ENCODE peak calls at places on chromosomes 4 and X, in five cellular contexts. One of them, this sample, is unnamed.

GRCh38 chr4:57094482-57095223 is 15.5 kb downstream of the IGFBP7 start:
- DNase-seq in GM12864: no peak
- DNase-seq in B cell: no peak
- DNase-seq in DMS 273 treated with DMSO at 0.1 percent for 48 hours: no peak
- DNase-seq in glutamatergic neuron: no peak
- DNase-seq in this sample: no peak

GRCh38 chr4:80221161-80221560 is 23.9 kb downstream of the PRDM8 start:
- DNase-seq in GM12864: no peak
- DNase-seq in B cell: no peak
- DNase-seq in DMS 273 treated with DMSO at 0.1 percent for 48 hours: no peak
- DNase-seq in glutamatergic neuron: no peak
- DNase-seq in this sample: peak

GRCh38 chr4:13481569-13481968 is 2.6 kb downstream of the RAB28 start:
- DNase-seq in GM12864: no peak
- DNase-seq in B cell: no peak
- DNase-seq in DMS 273 treated with DMSO at 0.1 percent for 48 hours: no peak
- DNase-seq in glutamatergic neuron: no peak
- DNase-seq in this sample: peak

GRCh38 chr4:155962697-155963096 is 9.0 kb upstream of the CTSO start:
- DNase-seq in GM12864: no peak
- DNase-seq in B cell: no peak
- DNase-seq in DMS 273 treated with DMSO at 0.1 percent for 48 hours: no peak
- DNase-seq in glutamatergic neuron: no peak
- DNase-seq in this sample: no peak

GRCh38 chr4:78776729-78777555 is 792 bp downstream of the BMP2K start:
- DNase-seq in GM12864: no peak
- DNase-seq in B cell: peak
- DNase-seq in DMS 273 treated with DMSO at 0.1 percent for 48 hours: no peak
- DNase-seq in glutamatergic neuron: peak
- DNase-seq in this sample: peak

GRCh38 chrX:24339911-24340310 is 20.5 kb upstream of the SUPT20HL1 start:
- DNase-seq in GM12864: no peak
- DNase-seq in B cell: no peak
- DNase-seq in DMS 273 treated with DMSO at 0.1 percent for 48 hours: no peak
- DNase-seq in glutamatergic neuron: no peak
- DNase-seq in this sample: no peak

GRCh38 chr4:151202851-151203455 is 74.0 kb upstream of the PRSS48 start:
- DNase-seq in GM12864: no peak
- DNase-seq in B cell: no peak
- DNase-seq in DMS 273 treated with DMSO at 0.1 percent for 48 hours: no peak
- DNase-seq in glutamatergic neuron: no peak
- DNase-seq in this sample: peak

GRCh38 chr4:3532714-3533336 is 603 bp upstream of the LRPAP1 start:
- DNase-seq in GM12864: no peak
- DNase-seq in B cell: no peak
- DNase-seq in DMS 273 treated with DMSO at 0.1 percent for 48 hours: no peak
- DNase-seq in glutamatergic neuron: no peak
- DNase-seq in this sample: no peak

GRCh38 chr4:7397206-7398103 is 37.3 kb downstream of the PSAPL1 start:
- DNase-seq in GM12864: no peak
- DNase-seq in B cell: no peak
- DNase-seq in DMS 273 treated with DMSO at 0.1 percent for 48 hours: no peak
- DNase-seq in glutamatergic neuron: no peak
- DNase-seq in this sample: no peak

GRCh38 chr4:152784490-152785195 is 4.9 kb downstream of the ARFIP1 start:
- DNase-seq in GM12864: no peak
- DNase-seq in B cell: no peak
- DNase-seq in DMS 273 treated with DMSO at 0.1 percent for 48 hours: peak
- DNase-seq in glutamatergic neuron: no peak
- DNase-seq in this sample: peak

GRCh38 chr4:64903986-64904385 is 494.7 kb upstream of the TECRL start:
- DNase-seq in GM12864: no peak
- DNase-seq in B cell: no peak
- DNase-seq in DMS 273 treated with DMSO at 0.1 percent for 48 hours: no peak
- DNase-seq in glutamatergic neuron: no peak
- DNase-seq in this sample: no peak

GRCh38 chr4:74376888-74377483 is 12.0 kb downstream of the EREG start:
- DNase-seq in GM12864: no peak
- DNase-seq in B cell: peak
- DNase-seq in DMS 273 treated with DMSO at 0.1 percent for 48 hours: peak
- DNase-seq in glutamatergic neuron: no peak
- DNase-seq in this sample: peak

GRCh38 chrX:18210470-18210869 is 10.2 kb downstream of the BEND2 start:
- DNase-seq in GM12864: no peak
- DNase-seq in B cell: no peak
- DNase-seq in DMS 273 treated with DMSO at 0.1 percent for 48 hours: peak
- DNase-seq in glutamatergic neuron: no peak
- DNase-seq in this sample: peak

GRCh38 chr4:81604683-81605082 is 133.0 kb upstream of the RASGEF1B start:
- DNase-seq in GM12864: no peak
- DNase-seq in B cell: no peak
- DNase-seq in DMS 273 treated with DMSO at 0.1 percent for 48 hours: no peak
- DNase-seq in glutamatergic neuron: no peak
- DNase-seq in this sample: no peak

GRCh38 chr4:55125087-55125721 is at the start of gene KDR:
- DNase-seq in GM12864: no peak
- DNase-seq in B cell: no peak
- DNase-seq in DMS 273 treated with DMSO at 0.1 percent for 48 hours: no peak
- DNase-seq in glutamatergic neuron: peak
- DNase-seq in this sample: peak

GRCh38 chr4:152626790-152627189 is 53.0 kb downstream of the TMEM154 start:
- DNase-seq in GM12864: no peak
- DNase-seq in B cell: no peak
- DNase-seq in DMS 273 treated with DMSO at 0.1 percent for 48 hours: no peak
- DNase-seq in glutamatergic neuron: no peak
- DNase-seq in this sample: no peak

GRCh38 chrX:130110379-130111219 is at the start of gene ELF4:
- DNase-seq in GM12864: no peak
- DNase-seq in B cell: peak
- DNase-seq in DMS 273 treated with DMSO at 0.1 percent for 48 hours: no peak
- DNase-seq in glutamatergic neuron: no peak
- DNase-seq in this sample: peak

GRCh38 chrX:23840674-23841073 is 57.7 kb downstream of the SAT1 start:
- DNase-seq in GM12864: no peak
- DNase-seq in B cell: no peak
- DNase-seq in DMS 273 treated with DMSO at 0.1 percent for 48 hours: no peak
- DNase-seq in glutamatergic neuron: no peak
- DNase-seq in this sample: no peak

GRCh38 chr4:73867783-73868182 is 1.4 kb upstream of the CXCL1 start:
- DNase-seq in GM12864: no peak
- DNase-seq in B cell: no peak
- DNase-seq in DMS 273 treated with DMSO at 0.1 percent for 48 hours: no peak
- DNase-seq in glutamatergic neuron: no peak
- DNase-seq in this sample: peak

GRCh38 chr4:72031868-72032619 is at the start of gene NPFFR2:
- DNase-seq in GM12864: no peak
- DNase-seq in B cell: no peak
- DNase-seq in DMS 273 treated with DMSO at 0.1 percent for 48 hours: no peak
- DNase-seq in glutamatergic neuron: peak
- DNase-seq in this sample: peak

GRCh38 chrX:130975947-130976346 is 72.9 kb upstream of the ENOX2 start:
- DNase-seq in GM12864: no peak
- DNase-seq in B cell: no peak
- DNase-seq in DMS 273 treated with DMSO at 0.1 percent for 48 hours: no peak
- DNase-seq in glutamatergic neuron: peak
- DNase-seq in this sample: peak

GRCh38 chr4:65538571-65538970 is 131.7 kb downstream of the EPHA5 start:
- DNase-seq in GM12864: no peak
- DNase-seq in B cell: no peak
- DNase-seq in DMS 273 treated with DMSO at 0.1 percent for 48 hours: no peak
- DNase-seq in glutamatergic neuron: no peak
- DNase-seq in this sample: no peak

GRCh38 chr4:55887594-55887993 is 34.1 kb downstream of the EXOC1 start:
- DNase-seq in GM12864: no peak
- DNase-seq in B cell: no peak
- DNase-seq in DMS 273 treated with DMSO at 0.1 percent for 48 hours: no peak
- DNase-seq in glutamatergic neuron: no peak
- DNase-seq in this sample: no peak

GRCh38 chrX:77597090-77597489 is 149.9 kb downstream of the FGF16 start:
- DNase-seq in GM12864: no peak
- DNase-seq in B cell: no peak
- DNase-seq in DMS 273 treated with DMSO at 0.1 percent for 48 hours: no peak
- DNase-seq in glutamatergic neuron: no peak
- DNase-seq in this sample: peak

GRCh38 chrX:130896816-130897508 is 6.0 kb downstream of the ENOX2 start:
- DNase-seq in GM12864: no peak
- DNase-seq in B cell: no peak
- DNase-seq in DMS 273 treated with DMSO at 0.1 percent for 48 hours: no peak
- DNase-seq in glutamatergic neuron: no peak
- DNase-seq in this sample: peak

This sample was measured in fibroblast of lung.